ENCODE peak calls at places on chromosomes 16 and 17, in six cellular contexts. I is heart right ventricle; V is HEK293T; D is memory B cell; M is central memory CD4-positive, alpha-beta T cell; Q is aorta. U is an unnamed sample.
A peak's percentile ranks its signal among the peaks of the same experiment; 100 is the strongest.

GRCh38 chr17:50657627-50658026 is 22.9 kb downstream of the ABCC3 start:
- DNase-seq in I (no peak), M (no peak), Q (no peak), D (no peak), V (no peak), U (no peak)

GRCh38 chr16:12480916-12481315 is 322.8 kb downstream of the CPPED1 start:
- DNase-seq in I (no peak), Q (no peak), M (no peak), V (no peak), D (no peak), U (no peak)

GRCh38 chr17:79593636-79594035 is 17.2 kb downstream of the RBFOX3 start:
- DNase-seq in Q (no peak), V (no peak), I (no peak), D (no peak), M (no peak), U (no peak)

GRCh38 chr17:40168262-40168832 is 8.9 kb upstream of the RAPGEFL1 start:
- DNase-seq in M (peak; percentile 58), I (no peak), V (peak; percentile 46), Q (no peak), D (no peak), U (peak; percentile 59)

GRCh38 chr16:53816211-53816610 is 112.3 kb downstream of the FTO start:
- DNase-seq in V (no peak), D (no peak), I (no peak), M (no peak), Q (no peak), U (no peak)

GRCh38 chr16:89945654-89946053 is 2.9 kb upstream of the DEF8 start:
- DNase-seq in M (no peak), I (no peak), D (no peak), Q (no peak), V (no peak), U (no peak)

GRCh38 chr16:57807968-57808528 is 5.8 kb upstream of the KIFC3 start:
- DNase-seq in V (peak; percentile 84), M (no peak), I (peak; percentile 77), D (no peak), Q (peak; percentile 86), U (peak; percentile 69)

GRCh38 chr17:74442670-74443515 is 11.0 kb downstream of the GPRC5C start:
- DNase-seq in M (no peak), Q (peak; percentile 90), V (peak; percentile 73), I (peak; percentile 93), D (no peak), U (peak; percentile 86)

GRCh38 chr17:64635647-64636305 is 26.3 kb downstream of the SMURF2 start:
- DNase-seq in Q (no peak), V (no peak), I (no peak), M (no peak), D (no peak), U (no peak)

GRCh38 chr17:16945513-16946201 is 26.3 kb downstream of the TNFRSF13B start:
- DNase-seq in V (peak; percentile 9), M (no peak), D (no peak), Q (no peak), I (no peak), U (no peak)

GRCh38 chr17:66548158-66548557 is 245.7 kb downstream of the PRKCA start:
- DNase-seq in Q (no peak), M (peak; percentile 10), D (no peak), I (no peak), V (no peak), U (no peak)

GRCh38 chr17:63571632-63572310 is 21.5 kb downstream of the DCAF7 start:
- DNase-seq in M (no peak), V (no peak), Q (no peak), D (no peak), I (no peak), U (no peak)

GRCh38 chr17:39671651-39672521 is 3.6 kb downstream of the PNMT start:
- DNase-seq in D (no peak), V (no peak), I (peak; percentile 74), M (no peak), Q (no peak), U (no peak)

GRCh38 chr16:16143038-16143763 is 80.1 kb downstream of the ABCC6 start:
- DNase-seq in V (peak; percentile 63), D (no peak), Q (no peak), I (no peak), M (no peak), U (no peak)

GRCh38 chr16:31529398-31530312 is 2.0 kb downstream of the AHSP start:
- DNase-seq in Q (no peak), D (no peak), M (no peak), I (no peak), V (no peak), U (no peak)

GRCh38 chr17:74994440-74994839 is 7.0 kb downstream of the CDR2L start:
- DNase-seq in Q (no peak), D (no peak), I (no peak), V (no peak), M (no peak), U (no peak)

GRCh38 chr16:83813818-83814653 is 6.3 kb downstream of the HSBP1 start:
- DNase-seq in V (no peak), Q (no peak), M (no peak), D (no peak), I (peak; percentile 19), U (peak; percentile 62)

GRCh38 chr17:39894681-39895376 is 23.6 kb downstream of the GSDMB start:
- DNase-seq in M (no peak), D (no peak), V (no peak), Q (no peak), I (no peak), U (no peak)

GRCh38 chr16:21959050-21959449 is 5.9 kb downstream of the UQCRC2 start:
- DNase-seq in V (no peak), D (no peak), Q (no peak), I (no peak), M (no peak), U (no peak)

GRCh38 chr17:35373984-35374765 is 754 bp upstream of the SLFN11 start:
- DNase-seq in I (peak; percentile 69), V (no peak), D (peak; percentile 36), M (peak; percentile 46), Q (peak; percentile 78), U (no peak)

GRCh38 chr16:86408685-86409084 is 101.6 kb upstream of the FOXF1 start:
- DNase-seq in D (no peak), I (no peak), M (no peak), Q (no peak), V (no peak), U (no peak)

GRCh38 chr17:2395258-2396170 is 5.3 kb downstream of the MNT start:
- DNase-seq in Q (peak; percentile 63), D (no peak), V (no peak), I (no peak), M (no peak), U (no peak)

GRCh38 chr16:66551362-66551761 is 1.0 kb upstream of the CKLF start:
- DNase-seq in I (no peak), V (peak; percentile 63), Q (no peak), D (peak; percentile 36), M (peak; percentile 66), U (no peak)

GRCh38 chr17:1548032-1548431 is 14.6 kb downstream of the PITPNA start:
- DNase-seq in D (no peak), Q (no peak), M (no peak), I (no peak), V (no peak), U (no peak)

GRCh38 chr16:71985262-71985974 is 14.8 kb downstream of the PKD1L3 start:
- DNase-seq in I (no peak), D (no peak), V (no peak), M (no peak), Q (no peak), U (no peak)

GRCh38 chr16:28092721-28093382 is 29.3 kb upstream of the GSG1L start:
- DNase-seq in V (no peak), I (no peak), M (no peak), D (no peak), Q (peak; percentile 17), U (no peak)

GRCh38 chr17:51046527-51047384 is 73.9 kb downstream of the SPAG9 start:
- DNase-seq in M (no peak), D (no peak), V (peak; percentile 66), Q (peak; percentile 61), I (peak; percentile 17), U (peak; percentile 98)

GRCh38 chr16:87131061-87131995 is 185.9 kb downstream of the C16orf95 start:
- DNase-seq in I (no peak), Q (no peak), V (no peak), D (no peak), M (no peak), U (no peak)

GRCh38 chr17:72826602-72827001 is 265.9 kb downstream of the SLC39A11 start:
- DNase-seq in Q (no peak), D (no peak), M (no peak), I (no peak), V (no peak), U (no peak)

GRCh38 chr17:68107373-68107772 is 71.8 kb downstream of the KPNA2 start:
- DNase-seq in V (no peak), I (no peak), M (no peak), D (no peak), Q (no peak), U (no peak)

GRCh38 chr16:23317266-23317661 is 15.2 kb downstream of the SCNN1B start:
- DNase-seq in D (no peak), Q (no peak), M (no peak), I (no peak), V (no peak), U (peak; percentile 80)

GRCh38 chr17:75099881-75100595 is 9.7 kb upstream of the ARMC7 start:
- DNase-seq in M (no peak), I (no peak), D (no peak), Q (no peak), V (no peak), U (no peak)

GRCh38 chr17:36183001-36183810 is 6.8 kb upstream of the TBC1D3B start:
- DNase-seq in I (peak; percentile 85), M (no peak), D (no peak), V (no peak), Q (peak; percentile 80), U (no peak)